ENCODE peak calls at places on chromosomes 5 and 9, in nine cellular contexts. T, L, D, G, F, Q, Y, V and Z are unnamed samples.

GRCh38 chr9:111631071-111631971 is at the start of gene DNAJC25:
- DNase-seq in T (peak), L (peak), D (peak), G (peak), F (peak), Q (peak), Y (peak), V (peak), Z (peak)

GRCh38 chr5:38666668-38667498 is 110.4 kb upstream of the LIFR start:
- DNase-seq in T (peak), L (no peak), D (peak), G (peak), F (peak), Q (peak), Y (peak), V (no peak), Z (no peak)

GRCh38 chr5:177364159-177364962 is 6.6 kb downstream of the RGS14 start:
- DNase-seq in T (no peak), L (no peak), D (no peak), G (no peak), F (no peak), Q (no peak), Y (no peak), V (peak), Z (no peak)

GRCh38 chr5:180640301-180640764 is 9.1 kb downstream of the FLT4 start:
- DNase-seq in T (no peak), L (no peak), D (no peak), G (no peak), F (no peak), Q (peak), Y (no peak), V (no peak), Z (no peak)

GRCh38 chr9:6714176-6714575 is 43.6 kb upstream of the KDM4C start:
- DNase-seq in T (no peak), L (no peak), D (no peak), G (no peak), F (no peak), Q (no peak), Y (no peak), V (no peak), Z (no peak)

GRCh38 chr5:73822276-73822988 is 196.4 kb downstream of the ARHGEF28 start:
- DNase-seq in T (no peak), L (no peak), D (no peak), G (no peak), F (no peak), Q (no peak), Y (no peak), V (no peak), Z (no peak)

GRCh38 chr5:179272326-179273073 is 72.8 kb downstream of the ADAMTS2 start:
- DNase-seq in T (peak), L (peak), D (no peak), G (no peak), F (no peak), Q (peak), Y (no peak), V (no peak), Z (no peak)

GRCh38 chr5:56918054-56918453 is 8.7 kb downstream of the SETD9 start:
- DNase-seq in T (peak), L (no peak), D (no peak), G (no peak), F (no peak), Q (no peak), Y (no peak), V (no peak), Z (no peak)

GRCh38 chr9:130126721-130127429 is 45.3 kb upstream of the NCS1 start:
- DNase-seq in T (no peak), L (no peak), D (no peak), G (no peak), F (no peak), Q (no peak), Y (no peak), V (no peak), Z (no peak)

GRCh38 chr5:77015938-77016569 is 14.2 kb upstream of the AGGF1 start:
- DNase-seq in T (peak), L (no peak), D (peak), G (peak), F (no peak), Q (no peak), Y (no peak), V (no peak), Z (no peak)

GRCh38 chr5:134125195-134126015 is 10.9 kb downstream of the TCF7 start:
- DNase-seq in T (no peak), L (no peak), D (peak), G (peak), F (no peak), Q (peak), Y (no peak), V (no peak), Z (no peak)
- TF ChIP-seq CTCF in T (no peak), L (no peak), D (no peak), G (no peak), F (no peak), Q (no peak), Y (no peak), V (no peak), Z (no peak)

DNA sequence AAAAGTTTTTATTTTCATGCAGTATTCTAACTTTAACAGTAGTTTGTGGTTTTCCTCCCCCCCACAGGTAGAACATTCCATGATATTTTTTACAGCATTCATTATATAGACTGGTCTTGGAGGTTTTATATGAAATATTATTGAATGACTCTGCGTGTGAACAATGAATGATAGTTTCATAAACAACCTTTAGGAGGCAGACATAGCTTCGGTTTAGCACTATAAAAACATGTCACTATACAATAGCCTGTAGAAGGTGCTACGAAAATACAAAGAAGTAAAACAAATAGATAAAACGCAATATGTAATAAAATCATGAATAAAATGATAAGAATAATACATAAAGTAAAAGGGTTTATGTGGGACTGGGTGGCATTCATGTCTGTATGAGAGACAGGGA is 8.5 kb downstream of the KLF4 start:
- DNase-seq in T (no peak), L (no peak), D (no peak), G (no peak), F (no peak), Q (no peak), Y (peak), V (no peak), Z (no peak)
- TF ChIP-seq CTCF in T (no peak), L (peak), D (peak), G (peak), F (no peak), Q (peak), Y (peak), V (no peak), Z (no peak)

GRCh38 chr9:1400983-1401382 is 350.8 kb downstream of the DMRT2 start:
- DNase-seq in T (no peak), L (no peak), D (no peak), G (no peak), F (no peak), Q (no peak), Y (no peak), V (no peak), Z (peak)
- TF ChIP-seq CTCF in T (peak), L (no peak), D (no peak), G (no peak), F (no peak), Q (no peak), Y (no peak), V (peak), Z (no peak)

GRCh38 chr9:104783588-104783987 is 19.7 kb downstream of the NIPSNAP3B start:
- DNase-seq in T (no peak), L (no peak), D (no peak), G (no peak), F (no peak), Q (no peak), Y (no peak), V (no peak), Z (no peak)
- TF ChIP-seq CTCF in T (no peak), L (no peak), D (no peak), G (no peak), F (no peak), Q (no peak), Y (no peak), V (no peak), Z (no peak)

DNA sequence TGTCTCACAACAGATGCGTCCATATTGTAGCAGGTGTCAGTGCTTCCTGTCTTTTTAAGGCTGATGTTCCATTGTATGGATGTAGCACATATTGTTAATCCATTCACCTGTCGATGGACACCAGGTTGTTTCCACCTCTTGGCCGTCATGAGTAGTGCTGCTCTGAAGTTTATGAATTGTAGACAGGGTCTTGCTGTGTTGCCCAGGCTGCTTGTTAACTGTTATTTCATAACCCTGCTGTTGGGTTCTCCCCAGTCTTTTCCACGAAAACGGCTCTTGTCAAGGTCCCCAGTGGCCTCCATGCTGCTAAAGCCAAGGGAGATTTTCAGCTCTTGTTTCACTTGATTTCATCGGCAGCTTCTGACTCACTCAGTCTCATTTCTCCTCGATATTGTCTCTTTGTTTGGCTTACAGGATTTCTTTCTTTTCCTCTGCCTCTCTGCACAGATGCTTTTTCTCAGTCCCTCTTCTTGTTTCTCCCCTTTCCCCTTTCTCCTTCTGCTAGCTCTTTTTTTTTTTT is 12.1 kb upstream of the PSD2 start:
- DNase-seq in T (no peak), L (no peak), D (peak), G (no peak), F (no peak), Q (no peak), Y (no peak), V (no peak), Z (no peak)
- TF ChIP-seq CTCF in T (no peak), L (no peak), D (no peak), G (no peak), F (no peak), Q (no peak), Y (no peak), V (no peak), Z (no peak)

DNA sequence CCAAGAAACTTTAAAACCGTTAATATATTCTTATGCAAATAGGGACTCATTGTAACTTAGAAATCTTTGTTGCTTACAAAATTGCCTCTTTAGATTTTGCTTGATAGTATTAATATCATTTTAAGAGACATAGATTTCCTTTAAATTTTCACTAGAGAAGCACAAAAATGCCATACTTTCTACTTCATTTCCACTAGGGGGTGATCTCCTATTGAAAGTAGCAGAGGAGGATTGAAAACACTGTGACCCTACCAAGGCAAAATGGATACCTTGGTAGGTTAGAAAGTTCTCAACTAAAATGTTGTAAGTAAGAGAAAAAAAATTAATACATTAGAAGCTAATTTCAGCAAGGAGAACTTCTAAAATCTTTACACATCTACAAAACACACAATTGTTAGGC is 204.9 kb downstream of the CHSY3 start:
- DNase-seq in T (no peak), L (no peak), D (peak), G (peak), F (no peak), Q (no peak), Y (peak), V (no peak), Z (no peak)
- TF ChIP-seq CTCF in T (peak), L (peak), D (peak), G (peak), F (peak), Q (peak), Y (peak), V (peak), Z (peak)

DNA sequence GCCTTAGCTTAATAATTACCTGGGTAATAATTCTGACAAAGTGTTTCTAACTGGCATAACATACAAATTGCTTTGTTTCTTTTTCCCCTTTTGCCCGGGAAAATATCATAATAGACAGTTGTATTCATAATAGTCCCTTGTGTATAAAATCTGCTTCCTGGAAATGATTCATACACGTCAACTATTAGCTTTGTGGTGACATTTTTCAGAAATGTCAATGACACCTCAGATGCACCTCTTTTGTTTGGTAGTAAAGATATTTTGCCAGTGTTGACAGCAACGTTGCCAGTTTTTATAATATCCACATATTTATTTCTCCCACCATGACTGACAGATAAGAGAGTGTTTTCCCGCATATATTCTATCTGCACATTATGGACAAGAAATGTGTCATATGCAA is 73.0 kb downstream of the RASEF start:
- DNase-seq in T (no peak), L (no peak), D (no peak), G (no peak), F (no peak), Q (no peak), Y (no peak), V (no peak), Z (no peak)
- TF ChIP-seq CTCF in T (no peak), L (no peak), D (no peak), G (no peak), F (no peak), Q (no peak), Y (no peak), V (no peak), Z (no peak)

DNA sequence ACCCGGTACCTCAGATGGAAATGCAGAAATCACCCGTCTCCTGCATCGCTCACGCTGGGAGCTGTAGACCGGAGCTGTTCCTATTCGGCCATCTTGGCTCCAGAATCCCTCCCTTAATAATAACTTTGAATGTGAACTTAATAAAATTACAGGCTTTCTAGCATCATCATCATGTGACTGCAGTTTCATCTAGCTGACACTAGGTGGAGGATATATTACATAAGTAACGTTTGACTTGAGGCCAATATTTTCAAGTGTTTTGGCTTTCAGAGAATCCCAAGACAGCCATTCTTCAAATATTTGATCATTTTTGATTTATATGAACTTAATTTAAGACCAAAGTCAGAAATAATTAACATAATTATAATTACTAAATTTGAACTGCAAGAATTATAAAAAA is 474.9 kb upstream of the CDH10 start:
- DNase-seq in T (no peak), L (no peak), D (no peak), G (no peak), F (no peak), Q (no peak), Y (peak), V (no peak), Z (no peak)
- TF ChIP-seq CTCF in T (peak), L (peak), D (no peak), G (no peak), F (peak), Q (no peak), Y (no peak), V (peak), Z (peak)

GRCh38 chr5:168472329-168472728 is 13.9 kb upstream of the RARS1 start:
- DNase-seq in T (no peak), L (no peak), D (peak), G (peak), F (no peak), Q (no peak), Y (no peak), V (no peak), Z (no peak)
- TF ChIP-seq CTCF in T (no peak), L (peak), D (peak), G (peak), F (no peak), Q (no peak), Y (no peak), V (no peak), Z (no peak)

GRCh38 chr9:26975728-26976707 is 19.8 kb downstream of the IFT74 start:
- DNase-seq in T (peak), L (no peak), D (peak), G (no peak), F (no peak), Q (no peak), Y (peak), V (no peak), Z (peak)
- TF ChIP-seq CTCF in T (peak), L (peak), D (peak), G (peak), F (peak), Q (peak), Y (peak), V (peak), Z (peak)